ENCODE peak calls at places on chromosomes 4 and X, in ten cellular contexts. One of them, this sample, is unnamed.

GRCh38 chr4:139146926-139147547 is 30.0 kb downstream of the ELF2 start:
- DNase-seq in adrenal gland: no peak
- DNase-seq in DND-41: no peak
- DNase-seq in CD4-positive, alpha-beta T cell: no peak
- DNase-seq in left ventricle myocardium inferior: no peak
- DNase-seq in tibial nerve: no peak
- DNase-seq in mesenchymal stem cell: no peak
- DNase-seq in spleen: no peak
- DNase-seq in body of pancreas: no peak
- DNase-seq in CD8-positive, alpha-beta memory T cell: no peak
- DNase-seq in this sample: no peak

GRCh38 chrX:53316121-53316859 is 34.9 kb upstream of the IQSEC2 start:
- DNase-seq in CD8-positive, alpha-beta memory T cell: no peak
- DNase-seq in tibial nerve: no peak
- DNase-seq in spleen: no peak
- DNase-seq in left ventricle myocardium inferior: no peak
- DNase-seq in body of pancreas: no peak
- DNase-seq in DND-41: no peak
- DNase-seq in mesenchymal stem cell: no peak
- DNase-seq in CD4-positive, alpha-beta T cell: no peak
- DNase-seq in adrenal gland: no peak
- DNase-seq in this sample: no peak

GRCh38 chr4:16289872-16290554 is 63.7 kb upstream of the TAPT1 start:
- DNase-seq in mesenchymal stem cell: peak; percentile 55
- DNase-seq in spleen: no peak
- DNase-seq in tibial nerve: no peak
- DNase-seq in DND-41: no peak
- DNase-seq in CD4-positive, alpha-beta T cell: no peak
- DNase-seq in left ventricle myocardium inferior: no peak
- DNase-seq in adrenal gland: no peak
- DNase-seq in CD8-positive, alpha-beta memory T cell: no peak
- DNase-seq in body of pancreas: peak; percentile 8
- DNase-seq in this sample: no peak

GRCh38 chrX:21840199-21840557 is 761 bp downstream of the MBTPS2 start:
- DNase-seq in spleen: no peak
- DNase-seq in tibial nerve: no peak
- DNase-seq in body of pancreas: no peak
- DNase-seq in CD4-positive, alpha-beta T cell: no peak
- DNase-seq in CD8-positive, alpha-beta memory T cell: no peak
- DNase-seq in mesenchymal stem cell: no peak
- DNase-seq in DND-41: peak; percentile 7
- DNase-seq in adrenal gland: no peak
- DNase-seq in left ventricle myocardium inferior: no peak
- DNase-seq in this sample: no peak

GRCh38 chr4:26252349-26252748 is 68.5 kb upstream of the RBPJ start:
- DNase-seq in spleen: no peak
- DNase-seq in tibial nerve: no peak
- DNase-seq in adrenal gland: no peak
- DNase-seq in mesenchymal stem cell: peak; percentile 25
- DNase-seq in CD4-positive, alpha-beta T cell: no peak
- DNase-seq in left ventricle myocardium inferior: no peak
- DNase-seq in CD8-positive, alpha-beta memory T cell: no peak
- DNase-seq in DND-41: no peak
- DNase-seq in body of pancreas: no peak
- DNase-seq in this sample: no peak

GRCh38 chrX:119624417-119624816 is 18.2 kb upstream of the NKRF start:
- DNase-seq in mesenchymal stem cell: no peak
- DNase-seq in spleen: no peak
- DNase-seq in CD4-positive, alpha-beta T cell: no peak
- DNase-seq in CD8-positive, alpha-beta memory T cell: no peak
- DNase-seq in tibial nerve: no peak
- DNase-seq in DND-41: no peak
- DNase-seq in adrenal gland: no peak
- DNase-seq in left ventricle myocardium inferior: no peak
- DNase-seq in body of pancreas: no peak
- DNase-seq in this sample: no peak

GRCh38 chr4:185958094-185958493 is 110.9 kb upstream of the TLR3 start:
- DNase-seq in tibial nerve: no peak
- DNase-seq in spleen: no peak
- DNase-seq in DND-41: no peak
- DNase-seq in CD8-positive, alpha-beta memory T cell: no peak
- DNase-seq in CD4-positive, alpha-beta T cell: no peak
- DNase-seq in adrenal gland: no peak
- DNase-seq in mesenchymal stem cell: no peak
- DNase-seq in body of pancreas: no peak
- DNase-seq in left ventricle myocardium inferior: no peak
- DNase-seq in this sample: no peak

GRCh38 chrX:123962006-123962485 is 540 bp downstream of the STAG2 start:
- DNase-seq in CD8-positive, alpha-beta memory T cell: peak; percentile 14
- DNase-seq in mesenchymal stem cell: no peak
- DNase-seq in body of pancreas: peak; percentile 11
- DNase-seq in adrenal gland: peak; percentile 19
- DNase-seq in tibial nerve: no peak
- DNase-seq in left ventricle myocardium inferior: no peak
- DNase-seq in spleen: no peak
- DNase-seq in CD4-positive, alpha-beta T cell: no peak
- DNase-seq in DND-41: no peak
- DNase-seq in this sample: no peak

GRCh38 chr4:17517664-17518063 is 2.7 kb downstream of the CLRN2 start:
- DNase-seq in CD4-positive, alpha-beta T cell: no peak
- DNase-seq in adrenal gland: no peak
- DNase-seq in CD8-positive, alpha-beta memory T cell: no peak
- DNase-seq in body of pancreas: no peak
- DNase-seq in tibial nerve: no peak
- DNase-seq in spleen: no peak
- DNase-seq in left ventricle myocardium inferior: no peak
- DNase-seq in mesenchymal stem cell: no peak
- DNase-seq in DND-41: no peak
- DNase-seq in this sample: no peak

GRCh38 chr4:185285632-185286393 is 76.4 kb downstream of the SNX25 start:
- DNase-seq in CD8-positive, alpha-beta memory T cell: no peak
- DNase-seq in adrenal gland: no peak
- DNase-seq in tibial nerve: no peak
- DNase-seq in body of pancreas: no peak
- DNase-seq in mesenchymal stem cell: no peak
- DNase-seq in CD4-positive, alpha-beta T cell: no peak
- DNase-seq in DND-41: no peak
- DNase-seq in spleen: no peak
- DNase-seq in left ventricle myocardium inferior: no peak
- DNase-seq in this sample: no peak

DNA sequence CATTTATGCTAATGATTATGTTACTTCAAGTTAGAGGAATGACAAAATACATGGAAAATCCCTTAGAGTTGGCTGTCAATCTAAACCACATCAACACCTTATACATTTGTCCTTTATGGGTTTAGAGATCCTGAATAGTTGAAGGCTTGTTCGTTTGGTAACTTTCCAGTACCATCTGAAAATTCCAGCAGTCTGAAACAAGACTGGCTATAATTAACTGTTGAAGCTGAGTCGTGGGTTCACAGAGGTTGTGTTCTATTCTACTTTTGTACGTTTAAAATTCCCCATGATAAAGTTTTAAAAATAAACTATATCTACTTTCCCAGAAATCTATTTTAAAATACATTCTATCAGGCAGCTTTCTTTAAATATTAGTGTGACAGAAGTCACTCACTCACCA is 73.0 kb downstream of the USP46 start:
- DNase-seq in mesenchymal stem cell: peak; percentile 54
- DNase-seq in body of pancreas: no peak
- DNase-seq in left ventricle myocardium inferior: no peak
- DNase-seq in DND-41: no peak
- DNase-seq in tibial nerve: no peak
- DNase-seq in adrenal gland: no peak
- DNase-seq in CD8-positive, alpha-beta memory T cell: no peak
- DNase-seq in spleen: no peak
- DNase-seq in CD4-positive, alpha-beta T cell: no peak
- DNase-seq in this sample: no peak
- H3K27ac ChIP-seq in mesenchymal stem cell: no peak overlapping the region
- H3K27ac ChIP-seq in body of pancreas: no peak overlapping the region
- H3K27ac ChIP-seq in left ventricle myocardium inferior: peak overlapping the region; percentile 77
- H3K27ac ChIP-seq in DND-41: no peak overlapping the region
- H3K27ac ChIP-seq in tibial nerve: no peak overlapping the region
- H3K27ac ChIP-seq in adrenal gland: no peak overlapping the region
- H3K27ac ChIP-seq in CD8-positive, alpha-beta memory T cell: no peak overlapping the region
- H3K27ac ChIP-seq in spleen: no peak overlapping the region
- H3K27ac ChIP-seq in CD4-positive, alpha-beta T cell: no peak overlapping the region
- H3K27ac ChIP-seq in this sample: peak overlapping the region; percentile 71

DNA sequence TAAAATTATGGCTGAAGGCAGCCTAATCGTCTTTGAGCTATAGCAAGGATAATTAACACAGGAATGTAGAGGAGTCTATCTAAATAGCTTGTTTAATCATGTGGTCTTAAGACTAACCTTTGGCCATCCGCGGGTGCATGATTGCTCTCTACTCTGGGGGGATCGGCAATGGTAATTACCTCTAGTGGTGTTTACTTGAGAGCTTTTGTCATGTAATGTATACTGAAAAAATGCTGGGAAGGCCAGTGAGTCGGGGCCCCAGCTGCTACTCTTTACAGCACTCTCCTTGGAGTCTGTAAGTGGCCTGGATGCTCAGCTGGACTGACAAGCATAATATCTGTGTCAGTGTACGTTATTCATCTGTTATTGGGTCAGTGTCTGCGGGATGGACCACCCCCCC is 65.5 kb upstream of the GNPDA2 start:
- DNase-seq in spleen: no peak
- DNase-seq in adrenal gland: no peak
- DNase-seq in left ventricle myocardium inferior: no peak
- DNase-seq in body of pancreas: no peak
- DNase-seq in CD4-positive, alpha-beta T cell: no peak
- DNase-seq in CD8-positive, alpha-beta memory T cell: no peak
- DNase-seq in DND-41: no peak
- DNase-seq in mesenchymal stem cell: no peak
- DNase-seq in tibial nerve: no peak
- DNase-seq in this sample: no peak
- H3K9me3 ChIP-seq in spleen: peaks cover 12% of the 10 kb centered on the region
- H3K9me3 ChIP-seq in adrenal gland: peaks cover 4% of the 10 kb centered on the region
- H3K9me3 ChIP-seq in left ventricle myocardium inferior: peaks cover 12% of the 10 kb centered on the region
- H3K9me3 ChIP-seq in body of pancreas: no peaks in the 10 kb centered on the region
- H3K9me3 ChIP-seq in CD4-positive, alpha-beta T cell: no peaks in the 10 kb centered on the region
- H3K9me3 ChIP-seq in CD8-positive, alpha-beta memory T cell: no peaks in the 10 kb centered on the region
- H3K9me3 ChIP-seq in DND-41: no peaks in the 10 kb centered on the region
- H3K9me3 ChIP-seq in mesenchymal stem cell: peaks cover 9% of the 10 kb centered on the region
- H3K9me3 ChIP-seq in tibial nerve: peaks cover 4% of the 10 kb centered on the region
- H3K9me3 ChIP-seq in this sample: no peaks in the 10 kb centered on the region

GRCh38 chr4:101944649-101945048 is 154.1 kb downstream of the BANK1 start:
- DNase-seq in spleen: no peak
- DNase-seq in DND-41: no peak
- DNase-seq in left ventricle myocardium inferior: no peak
- DNase-seq in mesenchymal stem cell: peak; percentile 66
- DNase-seq in CD8-positive, alpha-beta memory T cell: no peak
- DNase-seq in CD4-positive, alpha-beta T cell: no peak
- DNase-seq in tibial nerve: no peak
- DNase-seq in body of pancreas: no peak
- DNase-seq in adrenal gland: no peak
- DNase-seq in this sample: no peak
- H3K27ac ChIP-seq in spleen: no peak overlapping the region
- H3K27ac ChIP-seq in DND-41: no peak overlapping the region
- H3K27ac ChIP-seq in left ventricle myocardium inferior: no peak overlapping the region
- H3K27ac ChIP-seq in mesenchymal stem cell: no peak overlapping the region
- H3K27ac ChIP-seq in CD8-positive, alpha-beta memory T cell: no peak overlapping the region
- H3K27ac ChIP-seq in CD4-positive, alpha-beta T cell: no peak overlapping the region
- H3K27ac ChIP-seq in tibial nerve: no peak overlapping the region
- H3K27ac ChIP-seq in body of pancreas: no peak overlapping the region
- H3K27ac ChIP-seq in adrenal gland: no peak overlapping the region
- H3K27ac ChIP-seq in this sample: no peak overlapping the region

GRCh38 chr4:72969957-72970356 is 99.6 kb downstream of the COX18 start:
- DNase-seq in tibial nerve: no peak
- DNase-seq in spleen: no peak
- DNase-seq in CD4-positive, alpha-beta T cell: no peak
- DNase-seq in left ventricle myocardium inferior: no peak
- DNase-seq in mesenchymal stem cell: peak; percentile 16
- DNase-seq in CD8-positive, alpha-beta memory T cell: no peak
- DNase-seq in body of pancreas: no peak
- DNase-seq in adrenal gland: no peak
- DNase-seq in DND-41: no peak
- DNase-seq in this sample: peak; percentile 5
- H3K9me3 ChIP-seq in tibial nerve: no peaks in the 10 kb centered on the region
- H3K9me3 ChIP-seq in spleen: no peaks in the 10 kb centered on the region
- H3K9me3 ChIP-seq in CD4-positive, alpha-beta T cell: no peaks in the 10 kb centered on the region
- H3K9me3 ChIP-seq in left ventricle myocardium inferior: no peaks in the 10 kb centered on the region
- H3K9me3 ChIP-seq in mesenchymal stem cell: no peaks in the 10 kb centered on the region
- H3K9me3 ChIP-seq in CD8-positive, alpha-beta memory T cell: no peaks in the 10 kb centered on the region
- H3K9me3 ChIP-seq in body of pancreas: no peaks in the 10 kb centered on the region
- H3K9me3 ChIP-seq in adrenal gland: no peaks in the 10 kb centered on the region
- H3K9me3 ChIP-seq in DND-41: no peaks in the 10 kb centered on the region
- H3K9me3 ChIP-seq in this sample: no peaks in the 10 kb centered on the region

DNA sequence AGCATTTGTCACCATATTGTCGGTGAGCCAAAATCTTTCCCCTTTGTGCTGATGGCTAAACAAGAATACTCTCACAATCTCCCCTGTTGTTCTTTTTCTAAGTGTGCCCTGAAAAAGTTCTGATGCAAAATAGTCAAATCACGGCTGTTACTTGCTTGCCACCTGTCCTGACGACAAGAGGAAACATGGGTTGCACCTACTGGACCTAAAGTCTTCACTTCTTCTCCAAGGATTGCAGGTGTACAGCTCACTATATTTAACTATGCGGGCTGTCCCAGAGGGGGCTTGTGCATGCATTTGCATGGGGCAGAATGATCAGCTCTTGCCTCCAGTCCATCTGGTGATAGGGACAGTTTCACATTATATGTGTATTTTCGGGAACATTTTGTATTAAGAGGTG is 21.6 kb downstream of the AFF2 start:
- DNase-seq in adrenal gland: no peak
- DNase-seq in CD8-positive, alpha-beta memory T cell: no peak
- DNase-seq in DND-41: no peak
- DNase-seq in tibial nerve: no peak
- DNase-seq in CD4-positive, alpha-beta T cell: no peak
- DNase-seq in mesenchymal stem cell: no peak
- DNase-seq in left ventricle myocardium inferior: no peak
- DNase-seq in spleen: no peak
- DNase-seq in body of pancreas: no peak
- DNase-seq in this sample: no peak
- H3K27ac ChIP-seq in adrenal gland: no peak overlapping the region
- H3K27ac ChIP-seq in CD8-positive, alpha-beta memory T cell: no peak overlapping the region
- H3K27ac ChIP-seq in DND-41: no peak overlapping the region
- H3K27ac ChIP-seq in tibial nerve: no peak overlapping the region
- H3K27ac ChIP-seq in CD4-positive, alpha-beta T cell: no peak overlapping the region
- H3K27ac ChIP-seq in mesenchymal stem cell: no peak overlapping the region
- H3K27ac ChIP-seq in left ventricle myocardium inferior: no peak overlapping the region
- H3K27ac ChIP-seq in spleen: no peak overlapping the region
- H3K27ac ChIP-seq in body of pancreas: no peak overlapping the region
- H3K27ac ChIP-seq in this sample: no peak overlapping the region

This sample was measured in thoracic aorta.